ENCODE peak calls at places on chromosomes 13 and 19, in ten cellular contexts. J is mammary epithelial cell; P is GM13977; N is NCI-H1417; R is activated effector memory CD4-positive, alpha-beta T cell treated with anti-CD3 and anti-CD28 coated beads, Interleukin-2, amount 50 U/mL, for 16 hours; H is substantia nigra; M is PC-3; W is stimulated activated CD8-positive, alpha-beta memory T cell treated with anti-CD3 and anti-CD28 coated beads, Interleukin-7, amount 100 ng/mL, for 4 hours; L is COR-L47; G is astrocyte. Q is an unnamed sample.

GRCh38 chr19:13330285-13330684 is 176.0 kb downstream of the CACNA1A start:
- DNase-seq in W (no peak), G (no peak), R (no peak), P (no peak), M (no peak), N (no peak), J (no peak), L (no peak), H (no peak), Q (no peak)

GRCh38 chr19:2087621-2088100 is 8.5 kb downstream of the MOB3A start:
- DNase-seq in P (peak), G (no peak), M (no peak), J (no peak), H (no peak), W (no peak), R (no peak), N (no peak), L (no peak), Q (no peak)

GRCh38 chr19:46717716-46718143 is 816 bp upstream of the PRKD2 start:
- DNase-seq in M (no peak), H (no peak), L (no peak), W (no peak), P (peak), G (no peak), R (peak), N (no peak), J (no peak), Q (no peak)

GRCh38 chr19:50925734-50926133 is 14.5 kb upstream of the KLK4 start:
- DNase-seq in P (no peak), N (no peak), H (no peak), M (peak), W (no peak), J (peak), L (no peak), R (no peak), G (no peak), Q (no peak)

GRCh38 chr13:57992416-57992815 is 360.9 kb downstream of the PCDH17 start:
- DNase-seq in R (no peak), J (no peak), G (peak), M (no peak), W (no peak), P (no peak), N (no peak), L (no peak), H (no peak), Q (no peak)

GRCh38 chr13:111326621-111326965 is 6.2 kb downstream of the TEX29 start:
- DNase-seq in J (no peak), M (no peak), W (no peak), G (no peak), N (no peak), P (no peak), R (no peak), L (no peak), H (no peak), Q (no peak)

GRCh38 chr19:29758863-29759262 is 43.8 kb upstream of the C19orf12 start:
- DNase-seq in L (no peak), H (no peak), P (no peak), R (no peak), M (no peak), J (no peak), N (no peak), W (no peak), G (no peak), Q (no peak)

GRCh38 chr13:26949701-26950345 is 189.2 kb upstream of the GPR12 start:
- DNase-seq in P (no peak), G (no peak), M (no peak), W (no peak), J (no peak), N (peak), R (no peak), L (no peak), H (no peak), Q (no peak)

GRCh38 chr19:55454787-55455243 is 6.6 kb downstream of the ISOC2 start:
- DNase-seq in R (peak), N (peak), M (peak), J (peak), L (peak), P (peak), H (peak), W (no peak), G (no peak), Q (peak)

GRCh38 chr19:12785431-12786011 is 5.8 kb upstream of the JUNB start:
- DNase-seq in N (no peak), H (peak), R (no peak), P (no peak), M (no peak), G (no peak), W (no peak), J (no peak), L (no peak), Q (no peak)

GRCh38 chr19:44401108-44401786 is at the start of gene ZNF285:
- DNase-seq in N (no peak), P (peak), L (no peak), M (peak), W (peak), R (peak), G (peak), J (peak), H (no peak), Q (peak)

GRCh38 chr19:55638864-55639359 is 1.9 kb upstream of the ZNF580 start:
- DNase-seq in L (peak), M (peak), G (no peak), R (peak), J (no peak), H (no peak), N (peak), P (no peak), W (peak), Q (peak)

GRCh38 chr13:38202730-38203129 is 146.9 kb upstream of the UFM1 start:
- DNase-seq in H (no peak), G (peak), N (no peak), P (no peak), M (peak), R (no peak), W (no peak), L (no peak), J (peak), Q (no peak)

GRCh38 chr19:45070861-45071544 is 5.3 kb downstream of the ZNF296 start:
- DNase-seq in R (no peak), H (no peak), J (no peak), G (no peak), M (no peak), L (no peak), W (no peak), P (no peak), N (no peak), Q (no peak)

GRCh38 chr19:6963937-6964336 is 57.3 kb downstream of the MBD3L2B start:
- DNase-seq in G (no peak), P (no peak), M (peak), W (peak), N (no peak), R (peak), J (no peak), L (no peak), H (no peak), Q (no peak)

GRCh38 chr19:46616631-46617322 is 8.1 kb downstream of the PTGIR start:
- DNase-seq in G (peak), M (peak), W (no peak), R (peak), L (peak), N (peak), P (peak), J (peak), H (no peak), Q (peak)

GRCh38 chr19:2624537-2625091 is 77.9 kb downstream of the GNG7 start:
- DNase-seq in H (no peak), G (no peak), L (no peak), W (no peak), R (no peak), N (peak), J (no peak), P (no peak), M (no peak), Q (peak)

GRCh38 chr19:10329555-10329954 is 3.8 kb downstream of the RAVER1 start:
- DNase-seq in W (no peak), R (no peak), G (no peak), J (no peak), N (no peak), P (no peak), H (no peak), M (no peak), L (no peak), Q (no peak)

GRCh38 chr19:37936166-37936565 is 29.2 kb downstream of the SIPA1L3 start:
- DNase-seq in R (no peak), J (no peak), W (no peak), G (no peak), N (no peak), L (no peak), M (no peak), H (no peak), P (no peak), Q (no peak)

Q was measured in mesendoderm.